ENCODE peak calls at places on chromosomes 12 and 14, in four cellular contexts. J is HepG2, Z is K562, Q is GM12878. S is an unnamed sample.

GRCh38 chr14:54600685-54601084 is 33.8 kb downstream of the SAMD4A start:
- DNase-seq in Q (no peak), Z (no peak), J (no peak), S (no peak)

GRCh38 chr12:3199551-3200031 is 122.4 kb downstream of the TSPAN9 start:
- DNase-seq in J (no peak), Z (no peak), Q (no peak), S (peak)

GRCh38 chr12:31309279-31309678 is 16.7 kb downstream of the SINHCAF start:
- DNase-seq in Q (no peak), J (no peak), Z (no peak), S (no peak)

GRCh38 chr14:33880330-33880729 is 70.5 kb downstream of the EGLN3 start:
- DNase-seq in J (no peak), Z (no peak), Q (no peak), S (no peak)

GRCh38 chr12:53290661-53291060 is 4.7 kb upstream of the PFDN5 start:
- DNase-seq in Q (no peak), Z (no peak), J (no peak), S (no peak)

GRCh38 chr12:27541031-27541719 is 17.2 kb downstream of the PPFIBP1 start:
- DNase-seq in Q (no peak), J (no peak), Z (no peak), S (no peak)

GRCh38 chr12:104439137-104439536 is 17.6 kb upstream of the CHST11 start:
- DNase-seq in Q (no peak), Z (no peak), J (no peak), S (no peak)

GRCh38 chr14:58072288-58073071 is 79.5 kb downstream of the ARMH4 start:
- DNase-seq in J (peak), Q (peak), Z (peak), S (peak)

GRCh38 chr12:61911113-61911512 is 349.1 kb upstream of the USP15 start:
- DNase-seq in J (no peak), Q (no peak), Z (no peak), S (no peak)

GRCh38 chr12:76757694-76758093 is 6.2 kb upstream of the ZDHHC17 start:
- DNase-seq in J (no peak), Q (no peak), Z (no peak), S (no peak)

GRCh38 chr12:48958049-48958388 is 732 bp upstream of the ARF3 start:
- DNase-seq in J (no peak), Z (no peak), Q (no peak), S (no peak)

GRCh38 chr14:68253878-68254528 is 434.4 kb downstream of the RAD51B start:
- DNase-seq in Q (no peak), Z (no peak), J (no peak), S (no peak)

GRCh38 chr14:93705513-93706156 is 82.7 kb downstream of the PRIMA1 start:
- DNase-seq in Q (no peak), J (peak), Z (no peak), S (no peak)
- TF ChIP-seq TARDBP in Q (no peak), J (no peak), Z (no peak), S (no peak)

GRCh38 chr12:15154108-15154507 is 67.1 kb downstream of the RERG start:
- DNase-seq in Z (no peak), Q (no peak), J (no peak), S (no peak)
- TF ChIP-seq TARDBP in Z (no peak), Q (no peak), J (no peak), S (no peak)

DNA sequence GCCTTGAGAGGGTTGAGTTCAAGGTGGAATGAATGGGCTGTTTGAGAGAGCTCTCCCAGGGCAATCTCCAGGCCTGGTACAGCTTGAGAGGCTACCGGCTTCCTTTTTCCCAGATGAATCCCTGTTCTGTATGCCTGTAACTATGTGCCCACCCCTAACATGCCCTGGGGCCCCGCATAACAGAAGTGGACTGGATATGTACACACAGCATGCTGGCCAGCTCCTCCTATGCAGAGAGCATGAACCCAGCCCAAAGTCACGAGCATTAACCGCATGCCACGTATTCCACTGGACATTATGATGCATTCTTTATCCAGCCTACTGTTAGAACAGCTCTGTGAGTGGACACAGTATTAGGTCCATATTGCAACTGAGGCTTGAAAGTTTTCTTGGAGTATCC is 43.5 kb downstream of the IRF2BPL start:
- DNase-seq in Q (no peak), J (peak), Z (no peak), S (no peak)
- TF ChIP-seq TARDBP in Q (no peak), J (no peak), Z (no peak), S (no peak)

DNA sequence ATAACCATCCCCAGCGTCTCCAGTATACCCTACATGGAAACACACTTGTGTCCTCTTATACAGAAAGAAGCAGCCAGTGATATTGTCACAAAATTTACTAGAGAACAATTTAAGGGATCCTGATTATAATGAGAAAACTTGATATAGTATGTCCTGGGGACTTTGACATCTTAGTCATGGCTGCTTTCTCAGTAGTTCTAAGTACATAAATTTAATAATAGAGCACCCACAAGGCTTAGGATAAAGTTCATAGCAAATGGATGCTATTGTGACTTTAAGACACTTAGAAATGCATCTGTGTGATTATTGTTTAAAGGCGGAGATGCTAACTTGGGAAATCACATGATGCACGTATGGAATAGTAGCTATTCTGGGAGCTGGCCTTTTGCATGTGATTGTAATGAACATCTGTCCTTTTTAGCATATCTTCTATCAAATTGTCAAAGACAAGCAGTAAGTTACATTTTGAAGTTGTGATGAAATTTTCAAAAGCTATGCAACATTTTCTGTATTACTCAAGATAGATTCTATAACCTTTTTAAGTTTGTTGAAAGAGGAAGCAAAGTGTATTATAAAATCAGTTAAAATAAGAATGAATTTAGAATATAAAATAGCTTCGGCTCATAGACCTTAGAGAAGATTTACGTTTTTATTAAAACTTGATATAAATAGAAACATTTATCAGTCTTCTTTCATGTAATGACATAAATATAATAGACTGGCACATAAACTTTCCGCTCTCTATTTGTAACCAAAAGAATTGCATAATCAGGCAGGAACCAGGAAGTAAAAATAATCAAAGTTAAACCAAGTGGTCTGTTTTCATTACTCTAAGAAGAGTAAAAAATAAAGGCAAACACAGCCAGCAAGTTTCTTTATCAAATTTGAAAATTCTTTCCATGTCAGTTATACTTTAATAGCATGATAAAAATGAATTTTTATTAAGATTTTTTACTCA is 46.6 kb upstream of the ATP2A2 start:
- DNase-seq in Q (no peak), Z (no peak), J (no peak), S (no peak)
- TF ChIP-seq TARDBP in Q (no peak), Z (no peak), J (no peak), S (no peak)

GRCh38 chr14:53501361-53502320 is 348.5 kb upstream of the DDHD1 start:
- DNase-seq in Q (no peak), Z (no peak), J (no peak), S (no peak)
- TF ChIP-seq TARDBP in Q (no peak), Z (no peak), J (no peak), S (no peak)

GRCh38 chr14:50855558-50855957 is 16.3 kb upstream of the ABHD12B start:
- DNase-seq in Q (no peak), Z (no peak), J (no peak), S (no peak)
- TF ChIP-seq TARDBP in Q (no peak), Z (no peak), J (no peak), S (no peak)

DNA sequence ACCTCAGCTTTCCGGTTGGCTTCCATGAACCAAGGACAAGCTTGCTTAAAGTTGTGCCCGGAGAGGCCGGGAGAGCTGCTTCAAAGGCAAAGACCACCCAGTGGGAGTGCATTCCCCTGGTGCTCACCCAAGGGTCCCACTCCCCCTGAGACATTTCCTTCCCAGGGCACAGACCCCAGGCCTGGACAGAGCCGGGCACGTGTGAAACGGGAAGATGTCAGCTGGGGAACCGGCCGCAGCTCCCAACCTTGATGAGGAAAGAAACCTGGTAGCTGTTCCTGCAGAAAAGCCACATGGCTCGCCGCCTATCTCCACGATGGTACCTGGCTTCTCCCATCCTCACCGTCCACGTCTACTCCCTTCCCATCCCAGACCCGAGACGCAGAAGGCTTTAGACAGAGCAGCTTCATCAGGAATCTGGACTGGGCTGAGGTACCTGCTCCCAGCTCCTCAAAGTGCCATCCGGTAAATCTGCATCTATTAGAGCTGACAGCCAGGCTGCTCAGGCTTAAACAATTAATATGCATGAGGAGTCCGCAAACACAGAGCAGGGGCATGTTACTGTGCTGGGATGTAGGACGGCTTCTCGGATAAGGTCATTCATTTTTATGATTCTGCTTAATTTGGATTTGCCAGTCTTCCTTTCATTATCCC is 53.2 kb downstream of the GALNT9 start:
- DNase-seq in J (no peak), Z (no peak), Q (no peak), S (no peak)
- TF ChIP-seq TARDBP in J (no peak), Z (no peak), Q (no peak), S (no peak)

GRCh38 chr14:60710506-60710905 is 13.6 kb downstream of the SIX4 start:
- DNase-seq in J (no peak), Z (no peak), Q (no peak), S (no peak)

GRCh38 chr14:60707858-60708257 is 16.3 kb downstream of the SIX4 start:
- DNase-seq in J (no peak), Q (no peak), Z (no peak), S (peak)

GRCh38 chr14:60713513-60713912 is 10.6 kb downstream of the SIX4 start:
- DNase-seq in Z (no peak), Q (no peak), J (no peak), S (no peak)
- TF ChIP-seq TARDBP in Z (no peak), Q (no peak), J (no peak), S (no peak)

GRCh38 chr14:104151546-104152245 is 13.3 kb downstream of the KIF26A start:
- DNase-seq in Z (no peak), J (no peak), Q (no peak), S (no peak)
- TF ChIP-seq TARDBP in Z (no peak), J (no peak), Q (no peak), S (no peak)